ENCODE peak calls at places on chromosomes 7 and 10, in four cellular contexts. One of them, this sample, is unnamed. For H3K27me3 and H4K20me1, the result is how much of the 10 kb centered on the place peaks cover.

GRCh38 chr7:86444245-86444644 is 199.5 kb upstream of the GRM3 start:
- DNase-seq in astrocyte: no peak
- DNase-seq in PC-3: no peak
- DNase-seq in HepG2: no peak
- DNase-seq in this sample: no peak

GRCh38 chr7:140677496-140677895 is 4.8 kb downstream of the ADCK2 start:
- DNase-seq in PC-3: no peak
- DNase-seq in astrocyte: no peak
- DNase-seq in HepG2: no peak
- DNase-seq in this sample: peak

GRCh38 chr7:15085361-15085760 is 182.8 kb upstream of the DGKB start:
- DNase-seq in HepG2: no peak
- DNase-seq in PC-3: no peak
- DNase-seq in astrocyte: no peak
- DNase-seq in this sample: no peak

GRCh38 chr10:60942134-60942533 is 1.9 kb downstream of the RHOBTB1 start:
- DNase-seq in astrocyte: no peak
- DNase-seq in HepG2: no peak
- DNase-seq in PC-3: no peak
- DNase-seq in this sample: no peak

GRCh38 chr10:69345402-69345801 is 67.1 kb downstream of the HK1 start:
- DNase-seq in PC-3: no peak
- DNase-seq in astrocyte: no peak
- DNase-seq in HepG2: no peak
- DNase-seq in this sample: peak

GRCh38 chr10:31129261-31129660 is 97.6 kb upstream of the ZNF438 start:
- DNase-seq in astrocyte: peak
- DNase-seq in PC-3: peak
- DNase-seq in HepG2: no peak
- DNase-seq in this sample: no peak

GRCh38 chr7:7216279-7216678 is 33.9 kb downstream of the C1GALT1 start:
- DNase-seq in HepG2: no peak
- DNase-seq in astrocyte: no peak
- DNase-seq in PC-3: no peak
- DNase-seq in this sample: no peak

GRCh38 chr7:74606101-74606908 is 51.2 kb upstream of the GTF2I start:
- DNase-seq in PC-3: peak
- DNase-seq in astrocyte: no peak
- DNase-seq in HepG2: no peak
- DNase-seq in this sample: peak

GRCh38 chr10:110547139-110547761 is 20.2 kb upstream of the SMC3 start:
- DNase-seq in HepG2: peak
- DNase-seq in astrocyte: peak
- DNase-seq in PC-3: peak
- DNase-seq in this sample: peak
- H2AFZ ChIP-seq in HepG2: no peak
- H2AFZ ChIP-seq in astrocyte: no peak
- H2AFZ ChIP-seq in PC-3: peak
- H2AFZ ChIP-seq in this sample: no peak

GRCh38 chr7:150476285-150476684 is 25.9 kb downstream of the GIMAP8 start:
- DNase-seq in HepG2: no peak
- DNase-seq in PC-3: no peak
- DNase-seq in astrocyte: no peak
- DNase-seq in this sample: no peak
- H3K27me3 ChIP-seq in HepG2: half or more
- H3K27me3 ChIP-seq in PC-3: under half
- H3K27me3 ChIP-seq in astrocyte: under half
- H3K27me3 ChIP-seq in this sample: under half

GRCh38 chr7:69656890-69657289 is 58.6 kb downstream of the AUTS2 start:
- DNase-seq in PC-3: no peak
- DNase-seq in astrocyte: peak
- DNase-seq in HepG2: no peak
- DNase-seq in this sample: no peak

GRCh38 chr7:69652947-69653701 is 54.8 kb downstream of the AUTS2 start:
- DNase-seq in astrocyte: no peak
- DNase-seq in HepG2: no peak
- DNase-seq in PC-3: no peak
- DNase-seq in this sample: no peak

GRCh38 chr7:69656077-69656476 is 57.8 kb downstream of the AUTS2 start:
- DNase-seq in PC-3: no peak
- DNase-seq in astrocyte: no peak
- DNase-seq in HepG2: no peak
- DNase-seq in this sample: no peak

GRCh38 chr7:69654381-69654780 is 56.1 kb downstream of the AUTS2 start:
- DNase-seq in PC-3: no peak
- DNase-seq in astrocyte: no peak
- DNase-seq in HepG2: no peak
- DNase-seq in this sample: no peak

DNA sequence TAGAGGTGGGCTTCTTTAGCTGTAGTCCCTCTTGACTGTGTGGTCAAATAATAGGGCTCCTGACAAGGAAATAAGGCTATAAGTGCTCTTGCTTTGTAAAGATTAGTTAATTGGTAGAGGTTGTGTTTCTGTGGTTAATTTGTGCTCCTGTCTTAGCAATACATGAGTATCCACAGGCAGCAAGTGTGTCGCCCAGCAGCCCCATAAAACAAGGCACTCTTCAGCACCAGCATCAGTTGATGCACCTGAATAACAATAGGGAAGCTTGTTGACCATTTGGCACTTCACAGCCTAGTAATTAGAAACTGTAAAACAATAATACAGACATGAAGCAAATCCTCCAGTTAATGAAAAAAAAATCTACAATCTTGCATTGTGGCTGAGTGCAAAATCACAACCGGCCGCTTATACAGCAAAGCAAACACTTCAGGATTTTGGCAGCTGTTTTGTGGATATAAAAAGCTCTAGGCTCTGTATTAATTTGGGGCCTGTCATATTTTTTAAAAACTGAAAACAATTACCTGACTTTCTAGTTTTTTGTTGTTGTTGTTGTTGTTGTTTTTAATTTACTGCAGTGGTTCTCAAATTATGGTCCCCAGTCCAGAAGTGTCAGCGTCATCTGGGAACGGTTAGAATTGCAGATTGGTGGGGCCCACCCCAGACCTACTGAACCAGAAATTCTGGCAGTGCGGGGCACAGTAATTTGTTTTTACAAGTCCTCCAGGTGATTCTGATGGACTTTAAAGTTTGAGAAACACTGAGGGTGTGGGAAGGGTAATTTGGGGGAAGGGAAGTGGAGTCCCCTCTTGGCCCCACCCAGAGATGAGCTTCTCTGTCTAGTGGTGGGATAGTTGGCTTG is 56.8 kb downstream of the AUTS2 start:
- DNase-seq in PC-3: no peak
- DNase-seq in HepG2: no peak
- DNase-seq in astrocyte: no peak
- DNase-seq in this sample: no peak
- H4K20me1 ChIP-seq in PC-3: under half
- H4K20me1 ChIP-seq in HepG2: under half
- H4K20me1 ChIP-seq in astrocyte: half or more
- H4K20me1 ChIP-seq in this sample: under half

GRCh38 chr7:19674266-19674960 is 34.4 kb downstream of the POLR1F start:
- DNase-seq in HepG2: no peak
- DNase-seq in astrocyte: peak
- DNase-seq in PC-3: no peak
- DNase-seq in this sample: no peak
- H2AFZ ChIP-seq in HepG2: no peak
- H2AFZ ChIP-seq in astrocyte: no peak
- H2AFZ ChIP-seq in PC-3: no peak
- H2AFZ ChIP-seq in this sample: no peak

DNA sequence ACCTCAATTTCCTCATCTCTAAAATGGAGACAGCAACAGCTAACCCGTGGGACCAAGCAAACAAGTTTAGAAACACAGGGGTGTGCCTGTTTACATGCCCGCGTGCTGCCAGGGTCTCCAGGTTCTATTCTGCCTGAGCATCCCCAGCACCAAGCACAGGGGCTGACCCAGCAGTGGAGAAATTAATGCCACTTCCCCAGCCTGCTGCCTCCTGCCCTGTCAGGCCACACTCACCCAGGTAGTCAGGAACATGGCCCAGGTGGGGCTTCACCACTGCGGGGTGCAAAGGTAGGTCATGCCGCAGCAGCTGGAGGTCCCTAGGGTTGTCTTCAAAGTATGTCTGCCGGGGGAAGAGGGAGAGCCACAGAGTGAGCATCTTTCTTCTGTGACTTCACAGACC is 5.8 kb downstream of the DDX56 start:
- DNase-seq in PC-3: no peak
- DNase-seq in astrocyte: no peak
- DNase-seq in HepG2: no peak
- DNase-seq in this sample: no peak
- H3K27me3 ChIP-seq in PC-3: under half
- H3K27me3 ChIP-seq in astrocyte: under half
- H3K27me3 ChIP-seq in HepG2: under half
- H3K27me3 ChIP-seq in this sample: under half

GRCh38 chr7:70741666-70742065 is 390.3 kb upstream of the GALNT17 start:
- DNase-seq in PC-3: no peak
- DNase-seq in astrocyte: no peak
- DNase-seq in HepG2: no peak
- DNase-seq in this sample: no peak

GRCh38 chr7:70739646-70740045 is 392.3 kb upstream of the GALNT17 start:
- DNase-seq in PC-3: no peak
- DNase-seq in HepG2: no peak
- DNase-seq in astrocyte: no peak
- DNase-seq in this sample: peak

GRCh38 chr7:70749831-70750230 is 382.1 kb upstream of the GALNT17 start:
- DNase-seq in PC-3: no peak
- DNase-seq in HepG2: no peak
- DNase-seq in astrocyte: no peak
- DNase-seq in this sample: no peak

GRCh38 chr7:70743531-70743930 is 388.4 kb upstream of the GALNT17 start:
- DNase-seq in PC-3: no peak
- DNase-seq in astrocyte: no peak
- DNase-seq in HepG2: no peak
- DNase-seq in this sample: no peak

DNA sequence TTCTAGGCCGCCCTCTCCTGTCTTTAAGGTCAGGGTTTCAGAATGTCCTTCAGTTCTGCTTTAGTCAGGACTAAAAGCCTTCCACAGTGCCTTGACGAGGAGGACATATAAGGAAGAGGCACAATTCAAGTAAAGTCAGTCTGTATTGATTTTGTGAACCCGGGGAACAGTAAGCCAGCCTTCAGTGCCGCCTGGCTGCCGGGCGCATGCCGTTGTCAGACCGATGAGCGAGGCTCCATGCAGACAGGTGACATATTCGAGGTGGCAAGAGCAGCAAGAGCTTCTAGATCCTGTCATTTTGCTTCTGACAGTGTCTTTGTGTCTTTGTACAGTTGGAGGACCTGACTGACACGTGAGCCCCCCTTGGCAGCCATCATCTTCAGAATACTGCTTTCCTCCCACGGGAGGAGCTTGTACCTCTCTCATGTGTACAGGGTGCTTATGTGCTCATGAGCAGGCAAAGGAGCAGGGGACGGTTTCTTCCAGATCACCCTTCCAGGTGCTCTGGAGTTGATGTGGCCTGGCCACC is 387.5 kb upstream of the GALNT17 start:
- DNase-seq in HepG2: no peak
- DNase-seq in astrocyte: no peak
- DNase-seq in PC-3: no peak
- DNase-seq in this sample: no peak
- H4K20me1 ChIP-seq in HepG2: under half
- H4K20me1 ChIP-seq in astrocyte: half or more
- H4K20me1 ChIP-seq in PC-3: under half
- H4K20me1 ChIP-seq in this sample: under half

GRCh38 chr10:59177031-59177861 is 803 bp downstream of the PHYHIPL start:
- DNase-seq in PC-3: peak
- DNase-seq in astrocyte: peak
- DNase-seq in HepG2: peak
- DNase-seq in this sample: no peak
- H2AFZ ChIP-seq in PC-3: no peak
- H2AFZ ChIP-seq in astrocyte: no peak
- H2AFZ ChIP-seq in HepG2: no peak
- H2AFZ ChIP-seq in this sample: no peak

GRCh38 chr10:71204746-71205145 is 7.6 kb upstream of the UNC5B start:
- DNase-seq in HepG2: no peak
- DNase-seq in astrocyte: no peak
- DNase-seq in PC-3: no peak
- DNase-seq in this sample: no peak

GRCh38 chr10:71203124-71203523 is 9.2 kb upstream of the UNC5B start:
- DNase-seq in HepG2: no peak
- DNase-seq in astrocyte: no peak
- DNase-seq in PC-3: no peak
- DNase-seq in this sample: no peak

GRCh38 chr10:71205468-71205867 is 6.9 kb upstream of the UNC5B start:
- DNase-seq in PC-3: no peak
- DNase-seq in astrocyte: peak
- DNase-seq in HepG2: no peak
- DNase-seq in this sample: no peak

GRCh38 chr10:71203716-71204115 is 8.7 kb upstream of the UNC5B start:
- DNase-seq in astrocyte: no peak
- DNase-seq in HepG2: no peak
- DNase-seq in PC-3: peak
- DNase-seq in this sample: no peak

GRCh38 chr10:71201921-71202713 is 10.3 kb upstream of the UNC5B start:
- DNase-seq in PC-3: no peak
- DNase-seq in astrocyte: no peak
- DNase-seq in HepG2: no peak
- DNase-seq in this sample: no peak
- H3K27me3 ChIP-seq in PC-3: under half
- H3K27me3 ChIP-seq in astrocyte: under half
- H3K27me3 ChIP-seq in HepG2: under half
- H3K27me3 ChIP-seq in this sample: under half

GRCh38 chr7:152607007-152607406 is 68.9 kb downstream of the XRCC2 start:
- DNase-seq in PC-3: no peak
- DNase-seq in HepG2: no peak
- DNase-seq in astrocyte: no peak
- DNase-seq in this sample: no peak

GRCh38 chr7:152602962-152603361 is 73.0 kb downstream of the XRCC2 start:
- DNase-seq in astrocyte: peak
- DNase-seq in PC-3: no peak
- DNase-seq in HepG2: no peak
- DNase-seq in this sample: no peak

GRCh38 chr7:152608656-152609055 is 67.3 kb downstream of the XRCC2 start:
- DNase-seq in HepG2: no peak
- DNase-seq in PC-3: no peak
- DNase-seq in astrocyte: no peak
- DNase-seq in this sample: no peak

GRCh38 chr7:152608208-152608607 is 67.7 kb downstream of the XRCC2 start:
- DNase-seq in HepG2: no peak
- DNase-seq in PC-3: no peak
- DNase-seq in astrocyte: no peak
- DNase-seq in this sample: no peak
- H4K20me1 ChIP-seq in HepG2: under half
- H4K20me1 ChIP-seq in PC-3: under half
- H4K20me1 ChIP-seq in astrocyte: under half
- H4K20me1 ChIP-seq in this sample: under half

GRCh38 chr7:22182139-22182538 is 174.8 kb downstream of the RAPGEF5 start:
- DNase-seq in astrocyte: no peak
- DNase-seq in HepG2: no peak
- DNase-seq in PC-3: no peak
- DNase-seq in this sample: no peak
- H2AFZ ChIP-seq in astrocyte: no peak
- H2AFZ ChIP-seq in HepG2: no peak
- H2AFZ ChIP-seq in PC-3: no peak
- H2AFZ ChIP-seq in this sample: no peak

This sample was measured in Karpas-422.